ENCODE peak calls at places on chromosomes 7 and 10, in five cellular contexts. E is thyroid gland, T is right atrium auricular region, P is gastrocnemius medialis, S is GM23248. O is an unnamed sample.

GRCh38 chr7:130733866-130734524 is at the start of gene KLF14:
- DNase-seq in S (peak), P (peak), E (peak), T (no peak), O (peak)

GRCh38 chr10:43057831-43058340 is 19.0 kb upstream of the RET start:
- DNase-seq in S (no peak), T (no peak), E (no peak), P (no peak), O (no peak)

GRCh38 chr7:129824291-129825004 is 128.3 kb downstream of the UBE2H start:
- DNase-seq in P (no peak), E (no peak), T (no peak), S (no peak), O (no peak)

GRCh38 chr10:130369645-130370381 is 233.6 kb downstream of the GLRX3 start:
- DNase-seq in E (no peak), P (no peak), S (no peak), T (no peak), O (no peak)

GRCh38 chr7:137026176-137026500 is 157.7 kb downstream of the CHRM2 start:
- DNase-seq in P (no peak), T (no peak), S (no peak), E (no peak), O (no peak)

GRCh38 chr10:49361735-49362568 is 33.9 kb downstream of the DRGX start:
- DNase-seq in S (no peak), E (no peak), T (no peak), P (no peak), O (no peak)

GRCh38 chr10:13450078-13450477 is 78.7 kb downstream of the BEND7 start:
- DNase-seq in T (no peak), E (no peak), S (peak), P (no peak), O (no peak)

GRCh38 chr7:68684246-68684850 is 913.9 kb upstream of the AUTS2 start:
- DNase-seq in P (no peak), E (no peak), S (no peak), T (no peak), O (no peak)

DNA sequence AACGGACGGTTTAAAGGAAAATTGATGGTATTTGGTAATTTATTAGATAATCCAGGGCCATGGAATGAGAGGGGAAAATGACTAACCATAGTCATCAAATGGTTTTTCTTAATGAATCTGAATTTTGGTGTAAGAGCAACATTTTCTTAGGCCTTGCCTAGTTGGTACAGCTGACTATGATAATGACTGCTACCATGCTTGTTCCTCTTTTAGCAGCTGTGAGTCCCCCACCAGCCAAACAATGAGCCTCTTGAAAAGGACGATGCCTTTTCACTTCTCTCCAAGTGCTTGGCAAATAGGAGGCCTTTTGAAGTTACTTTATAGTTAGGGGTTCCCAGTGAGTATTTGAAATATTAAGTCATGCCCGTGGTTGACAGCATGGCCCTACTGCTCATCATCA is 53.0 kb downstream of the TRUB1 start:
- DNase-seq in T (no peak), E (no peak), P (no peak), S (no peak), O (no peak)
- H3K4me3 ChIP-seq in T (no peak), E (no peak), P (no peak), S (no peak), O (no peak)

GRCh38 chr7:44145969-44146897 is 5.1 kb upstream of the MYL7 start:
- DNase-seq in T (peak), S (peak), P (no peak), E (peak), O (peak)

GRCh38 chr7:44144426-44144967 is 3.4 kb upstream of the MYL7 start:
- DNase-seq in T (no peak), S (no peak), P (no peak), E (no peak), O (no peak)

GRCh38 chr7:44144968-44145418 is 3.9 kb upstream of the MYL7 start:
- DNase-seq in S (no peak), P (no peak), E (no peak), T (no peak), O (no peak)

GRCh38 chr7:44147026-44147881 is 6.1 kb upstream of the MYL7 start:
- DNase-seq in T (no peak), P (no peak), S (no peak), E (no peak), O (peak)

GRCh38 chr7:44145419-44145968 is 4.4 kb upstream of the MYL7 start:
- DNase-seq in S (no peak), T (no peak), E (no peak), P (no peak), O (no peak)
- H3K4me3 ChIP-seq in S (peak), T (peak), E (peak), P (peak), O (no peak)

GRCh38 chr7:127404282-127405049 is 12.0 kb upstream of the ZNF800 start:
- DNase-seq in E (no peak), S (no peak), P (no peak), T (no peak), O (no peak)
- H3K4me3 ChIP-seq in E (no peak), S (no peak), P (no peak), T (no peak), O (no peak)

GRCh38 chr10:86670290-86670811 is 2.0 kb downstream of the LDB3 start:
- DNase-seq in T (no peak), E (no peak), P (peak), S (no peak), O (no peak)

GRCh38 chr10:86670876-86671275 is 2.6 kb downstream of the LDB3 start:
- DNase-seq in S (no peak), E (no peak), P (no peak), T (no peak), O (no peak)

GRCh38 chr10:86666538-86666937 is 1.8 kb upstream of the LDB3 start:
- DNase-seq in T (no peak), P (peak), S (no peak), E (no peak), O (no peak)

GRCh38 chr10:86667421-86668181 is 710 bp upstream of the LDB3 start:
- DNase-seq in S (no peak), E (no peak), T (no peak), P (peak), O (no peak)

DNA sequence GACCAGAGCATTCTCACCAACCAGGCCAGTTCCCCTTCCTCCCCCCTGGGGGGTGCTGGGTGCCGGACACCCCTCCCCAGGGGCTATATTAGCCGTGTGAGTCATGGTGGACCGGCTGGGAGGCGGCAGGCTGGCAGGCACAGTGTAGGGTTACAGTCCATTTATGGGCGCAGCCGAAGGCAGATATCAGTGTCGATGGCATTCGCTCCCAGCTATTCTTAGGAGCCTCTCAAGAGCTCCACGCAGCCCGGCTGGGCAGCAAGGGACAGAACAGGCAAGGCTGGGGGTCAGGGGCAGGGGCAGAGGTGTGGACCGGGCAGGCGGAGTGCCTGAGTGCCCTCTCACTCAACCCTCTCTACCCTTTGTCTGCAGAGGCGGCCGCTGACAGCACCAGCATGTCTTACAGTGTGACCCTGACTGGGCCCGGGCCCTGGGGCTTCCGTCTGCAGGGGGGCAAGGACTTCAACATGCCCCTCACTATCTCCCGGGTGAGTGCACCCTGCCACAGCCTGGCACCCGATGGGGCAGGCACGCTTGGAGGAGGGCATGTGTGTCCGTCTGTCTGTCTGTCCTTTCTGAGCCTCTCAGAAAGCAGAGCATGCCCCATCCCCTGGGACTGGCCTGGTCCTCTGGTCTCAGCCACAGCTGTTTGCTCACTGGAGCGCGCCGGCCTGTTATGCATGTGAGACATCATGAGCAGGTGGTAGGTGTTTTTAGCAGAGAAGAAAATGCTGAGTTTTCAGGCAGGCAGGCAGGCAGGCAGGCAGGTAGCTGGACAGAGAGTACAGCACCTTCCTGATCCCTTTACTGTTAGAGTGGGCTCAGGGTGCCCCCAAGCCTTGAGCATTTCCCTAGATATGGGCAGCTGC is at the start of gene LDB3:
- DNase-seq in T (peak), P (peak), E (peak), S (no peak), O (peak)
- H3K4me3 ChIP-seq in T (peak), P (peak), E (no peak), S (no peak), O (no peak)

GRCh38 chr10:71888248-71888622 is 37.2 kb upstream of the PSAP start:
- DNase-seq in T (no peak), E (no peak), S (peak), P (no peak), O (no peak)
- H3K4me3 ChIP-seq in T (peak), E (peak), S (peak), P (peak), O (peak)